ENCODE peak calls at places on chromosomes 4 and X, in seven cellular contexts. E is heart left ventricle, O is esophagus squamous epithelium, R is astrocyte of the spinal cord, F is choroid plexus epithelial cell, T is foreskin fibroblast, Z is neural crest cell. N is an unnamed sample.

GRCh38 chr4:25977397-25978170 is 63.6 kb downstream of the SMIM20 start:
- DNase-seq in E (no peak), O (no peak), R (no peak), F (no peak), T (no peak), Z (no peak), N (no peak)

GRCh38 chrX:31266172-31267076 is 194.6 kb upstream of the FTHL17 start:
- DNase-seq in E (peak; percentile 53), O (no peak), R (peak; percentile 24), F (peak; percentile 27), T (no peak), Z (peak; percentile 18), N (peak; percentile 53)

GRCh38 chrX:137401092-137401491 is 164.8 kb upstream of the ZIC3 start:
- DNase-seq in E (no peak), O (no peak), R (no peak), F (no peak), T (no peak), Z (no peak), N (no peak)

GRCh38 chrX:39491548-39492297 is 606.0 kb downstream of the BCOR start:
- DNase-seq in E (no peak), O (no peak), R (no peak), F (no peak), T (no peak), Z (no peak), N (no peak)

GRCh38 chr4:41360911-41361830 is 104.4 kb downstream of the UCHL1 start:
- DNase-seq in E (peak; percentile 57), O (no peak), R (peak; percentile 18), F (peak; percentile 32), T (peak; percentile 28), Z (peak; percentile 40), N (peak; percentile 32)

GRCh38 chrX:122818068-122818467 is 366.0 kb upstream of the GRIA3 start:
- DNase-seq in E (no peak), O (no peak), R (no peak), F (no peak), T (no peak), Z (no peak), N (no peak)

GRCh38 chr4:22235798-22236197 is 280.1 kb downstream of the ADGRA3 start:
- DNase-seq in E (peak; percentile 35), O (no peak), R (no peak), F (no peak), T (no peak), Z (no peak), N (no peak)

GRCh38 chr4:15194520-15194919 is 192.2 kb downstream of the CPEB2 start:
- DNase-seq in E (no peak), O (no peak), R (peak; percentile 47), F (peak; percentile 82), T (no peak), Z (no peak), N (no peak)

GRCh38 chr4:132114885-132115284 is 1034.2 kb upstream of the PCDH10 start:
- DNase-seq in E (no peak), O (no peak), R (peak; percentile 16), F (peak; percentile 6), T (peak; percentile 5), Z (no peak), N (no peak)

GRCh38 chr4:44235897-44236296 is 212.7 kb downstream of the KCTD8 start:
- DNase-seq in E (no peak), O (no peak), R (no peak), F (no peak), T (no peak), Z (no peak), N (no peak)

GRCh38 chr4:82044141-82044993 is 329.4 kb downstream of the HNRNPD start:
- DNase-seq in E (peak; percentile 35), O (no peak), R (peak; percentile 53), F (peak; percentile 31), T (peak; percentile 2), Z (peak; percentile 64), N (peak; percentile 80)

GRCh38 chrX:66005832-66006449 is 33.9 kb downstream of the VSIG4 start:
- DNase-seq in E (no peak), O (no peak), R (no peak), F (no peak), T (no peak), Z (no peak), N (no peak)

GRCh38 chr4:74838746-74839370 is 44.5 kb upstream of the BTC start:
- DNase-seq in E (no peak), O (no peak), R (peak; percentile 34), F (peak; percentile 48), T (peak; percentile 1), Z (no peak), N (peak; percentile 76)

GRCh38 chr4:101191302-101192098 is 155.8 kb downstream of the PPP3CA start:
- DNase-seq in E (peak; percentile 91), O (no peak), R (peak; percentile 91), F (peak; percentile 87), T (peak; percentile 70), Z (no peak), N (no peak)

GRCh38 chr4:146124023-146124680 is 51.4 kb upstream of the LSM6 start:
- DNase-seq in E (no peak), O (no peak), R (no peak), F (no peak), T (no peak), Z (no peak), N (no peak)

GRCh38 chr4:87078987-87079469 is 141.4 kb downstream of the KLHL8 start:
- DNase-seq in E (peak; percentile 59), O (no peak), R (peak; percentile 80), F (peak; percentile 85), T (peak; percentile 69), Z (no peak), N (peak; percentile 70)

GRCh38 chr4:17597517-17597916 is 16.9 kb upstream of the MED28 start:
- DNase-seq in E (no peak), O (no peak), R (no peak), F (peak; percentile 35), T (no peak), Z (no peak), N (peak; percentile 62)

GRCh38 chr4:111847256-111848108 is 297.8 kb upstream of the FAM241A start:
- DNase-seq in E (no peak), O (no peak), R (no peak), F (peak; percentile 18), T (peak; percentile 2), Z (no peak), N (peak; percentile 26)

GRCh38 chr4:99710681-99711345 is 53.2 kb upstream of the C4orf54 start:
- DNase-seq in E (no peak), O (no peak), R (no peak), F (no peak), T (no peak), Z (no peak), N (peak; percentile 96)

GRCh38 chr4:87243426-87244053 is 23.1 kb upstream of the KLHL8 start:
- DNase-seq in E (no peak), O (no peak), R (no peak), F (no peak), T (no peak), Z (no peak), N (no peak)

GRCh38 chr4:20391224-20391623 is 139.5 kb downstream of the SLIT2 start:
- DNase-seq in E (no peak), O (no peak), R (peak; percentile 50), F (peak; percentile 74), T (peak; percentile 22), Z (no peak), N (no peak)

GRCh38 chr4:62191446-62191845 is 991.3 kb downstream of the ADGRL3 start:
- DNase-seq in E (no peak), O (no peak), R (no peak), F (peak; percentile 2), T (no peak), Z (no peak), N (no peak)

GRCh38 chr4:73208376-73208775 is 50.2 kb downstream of the ANKRD17 start:
- DNase-seq in E (no peak), O (no peak), R (peak; percentile 56), F (peak; percentile 61), T (peak; percentile 32), Z (no peak), N (peak; percentile 57)

GRCh38 chrX:154507673-154508072 is 8.4 kb downstream of the FAM3A start:
- DNase-seq in E (no peak), O (no peak), R (no peak), F (no peak), T (no peak), Z (no peak), N (no peak)

DNA sequence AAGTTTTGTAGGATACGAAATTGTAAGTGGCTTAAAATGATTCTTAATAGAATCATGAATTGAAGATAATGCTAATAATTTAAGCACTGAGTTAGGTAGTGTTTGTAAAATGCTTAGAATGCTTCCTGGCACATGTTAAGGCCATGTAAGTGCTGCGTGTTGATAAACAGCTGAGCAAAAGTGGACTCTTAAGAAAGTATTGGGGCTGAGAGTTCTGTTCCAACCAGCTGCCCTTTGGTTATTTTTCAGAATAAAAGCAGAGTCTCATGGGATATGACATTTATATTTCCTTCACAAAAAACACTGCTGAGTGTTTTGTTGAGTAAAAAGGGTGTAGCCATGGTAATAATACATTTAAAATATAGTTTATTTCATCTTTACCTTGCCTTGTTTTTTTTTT is 42.5 kb downstream of the HTT start:
- DNase-seq in E (no peak), O (no peak), R (no peak), F (no peak), T (no peak), Z (no peak), N (no peak)
- TF ChIP-seq CTCF in E (no peak), O (no peak), R (no peak), F (no peak), T (no peak), Z (no peak), N (no peak)

GRCh38 chrX:87299563-87300160 is 217.9 kb upstream of the KLHL4 start:
- DNase-seq in E (no peak), O (no peak), R (peak; percentile 11), F (peak; percentile 35), T (no peak), Z (no peak), N (peak; percentile 19)
- TF ChIP-seq CTCF in E (peak; percentile 35), O (no peak), R (peak; percentile 46), F (peak; percentile 45), T (peak; percentile 22), Z (peak; percentile 87), N (peak; percentile 22)

DNA sequence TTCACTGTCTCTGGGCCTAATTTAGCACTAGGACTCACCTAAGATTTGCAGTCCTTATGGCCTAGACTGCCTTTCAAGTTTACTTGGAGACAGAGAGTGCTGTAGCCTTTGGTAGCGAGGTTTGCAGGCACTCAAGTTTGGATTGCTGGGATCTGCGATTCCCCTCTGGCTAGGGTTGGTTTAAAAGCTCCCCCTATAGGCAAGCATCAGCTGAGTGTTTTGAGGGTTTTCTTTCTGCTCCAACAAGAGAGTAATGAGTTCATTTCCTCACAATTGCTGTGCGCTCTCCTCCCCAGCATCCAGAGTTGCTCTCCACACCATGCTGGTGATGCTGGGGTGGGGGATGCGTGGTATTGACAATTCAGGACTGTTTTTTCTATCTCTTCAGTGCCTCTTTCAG is 206.9 kb downstream of the GLUD2 start:
- DNase-seq in E (no peak), O (no peak), R (no peak), F (peak; percentile 2), T (no peak), Z (no peak), N (no peak)
- TF ChIP-seq CTCF in E (no peak), O (no peak), R (peak; percentile 11), F (peak; percentile 30), T (no peak), Z (no peak), N (no peak)

GRCh38 chr4:2963185-2964076 is at the start of the genes GRK4 and NOP14:
- DNase-seq in E (peak; percentile 99), O (peak; percentile 91), R (peak; percentile 99), F (peak; percentile 99), T (peak; percentile 99), Z (peak; percentile 92), N (peak; percentile 99)
- TF ChIP-seq CTCF in E (no peak), O (peak; percentile 11), R (peak; percentile 19), F (no peak), T (no peak), Z (peak; percentile 53), N (no peak)

GRCh38 chrX:63128509-63128908 is 222.6 kb downstream of the SPIN4 start:
- DNase-seq in E (no peak), O (no peak), R (no peak), F (peak; percentile 28), T (no peak), Z (no peak), N (peak; percentile 32)
- TF ChIP-seq CTCF in E (peak; percentile 14), O (no peak), R (peak; percentile 35), F (peak; percentile 40), T (peak; percentile 25), Z (peak; percentile 40), N (peak; percentile 22)